ENCODE peak calls at places on chromosomes 7 and 10, in four cellular contexts. B is H1, G is K562, Y is HepG2. H is an unnamed sample.
A peak's percentile ranks its signal among the peaks of the same experiment; 100 is the strongest.

GRCh38 chr10:75402486-75403143 is 1.1 kb upstream of the ZNF503 start:
- DNase-seq in Y (no peak), G (no peak), B (no peak), H (no peak)

GRCh38 chr10:43395571-43396060 is 13.4 kb downstream of the HNRNPF start:
- DNase-seq in Y (no peak), G (no peak), B (no peak), H (no peak)

GRCh38 chr7:30029696-30030095 is 1.5 kb downstream of the PLEKHA8 start:
- DNase-seq in Y (no peak), G (no peak), B (no peak), H (no peak)

GRCh38 chr10:49025347-49025983 is 85.8 kb upstream of the LRRC18 start:
- DNase-seq in G (no peak), B (no peak), Y (no peak), H (no peak)

GRCh38 chr7:20787658-20788057 is 972 bp upstream of the SP8 start:
- DNase-seq in Y (no peak), B (no peak), G (no peak), H (no peak)

GRCh38 chr10:48897438-48897790 is 42.2 kb downstream of the LRRC18 start:
- DNase-seq in G (no peak), Y (no peak), B (no peak), H (no peak)

GRCh38 chr7:82263880-82264751 is 179.5 kb downstream of the CACNA2D1 start:
- DNase-seq in G (no peak), B (no peak), Y (no peak), H (no peak)

GRCh38 chr7:37604078-37604477 is 79.5 kb upstream of the GPR141 start:
- DNase-seq in G (no peak), B (no peak), Y (no peak), H (no peak)

GRCh38 chr10:6128591-6129383 is 40.0 kb downstream of the RBM17 start:
- DNase-seq in B (no peak), Y (no peak), G (no peak), H (no peak)

GRCh38 chr7:30921951-30922401 is 10.3 kb downstream of the AQP1 start:
- DNase-seq in B (peak; percentile 41), Y (no peak), G (no peak), H (no peak)

GRCh38 chr10:93542358-93542791 is 24.1 kb upstream of the FFAR4 start:
- DNase-seq in B (no peak), G (no peak), Y (no peak), H (no peak)

GRCh38 chr7:122528879-122529481 is 169.9 kb downstream of the RNF133 start:
- DNase-seq in B (no peak), Y (peak; percentile 21), G (peak; percentile 24), H (no peak)

GRCh38 chr7:105017263-105018051 is 3.5 kb downstream of the KMT2E start:
- DNase-seq in G (peak; percentile 25), B (no peak), Y (no peak), H (no peak)

GRCh38 chr10:81733547-81733946 is 141.4 kb upstream of the NRG3 start:
- DNase-seq in Y (no peak), G (no peak), B (no peak), H (no peak)

GRCh38 chr7:105097619-105098018 is 83.6 kb downstream of the KMT2E start:
- DNase-seq in Y (no peak), B (no peak), G (no peak), H (no peak)

GRCh38 chr10:33643042-33643441 is 308.6 kb upstream of the NRP1 start:
- DNase-seq in B (no peak), G (no peak), Y (no peak), H (no peak)

GRCh38 chr10:89215511-89215910 is 8.4 kb upstream of the CH25H start:
- DNase-seq in Y (no peak), G (no peak), B (no peak), H (no peak)

GRCh38 chr7:101972627-101973026 is 155.2 kb downstream of the CUX1 start:
- DNase-seq in B (no peak), Y (no peak), G (no peak), H (no peak)

GRCh38 chr10:55629792-55630490 is 731.1 kb downstream of the ZWINT start:
- DNase-seq in G (no peak), B (peak; percentile 50), Y (peak; percentile 6), H (no peak)

GRCh38 chr10:32957341-32958084 is 517 bp downstream of the ITGB1 start:
- DNase-seq in G (peak; percentile 50), B (peak; percentile 73), Y (no peak), H (no peak)

GRCh38 chr10:10295537-10295936 is 722.1 kb upstream of the CELF2 start:
- DNase-seq in G (no peak), B (no peak), Y (no peak), H (no peak)

GRCh38 chr7:71488308-71488707 is 356.4 kb downstream of the GALNT17 start:
- DNase-seq in Y (no peak), G (no peak), B (no peak), H (no peak)

GRCh38 chr7:44979481-44980392 is 922 bp upstream of the MYO1G start:
- DNase-seq in Y (no peak), G (no peak), B (peak; percentile 45), H (no peak)

GRCh38 chr10:60425392-60426110 is 35.9 kb upstream of the ANK3 start:
- DNase-seq in B (no peak), Y (no peak), G (no peak), H (no peak)

GRCh38 chr10:124646483-124647352 is 97.5 kb downstream of the FAM53B start:
- DNase-seq in B (no peak), Y (peak; percentile 43), G (peak; percentile 68), H (no peak)

GRCh38 chr7:34191766-34192550 is 286.6 kb downstream of the BMPER start:
- DNase-seq in G (no peak), B (no peak), Y (no peak), H (no peak)

GRCh38 chr7:101862280-101863220 is 45.1 kb downstream of the CUX1 start:
- DNase-seq in B (no peak), Y (peak; percentile 77), G (peak; percentile 79), H (no peak)

GRCh38 chr10:112949128-112949823 is 771 bp upstream of the TCF7L2 start:
- DNase-seq in B (no peak), G (peak; percentile 10), Y (peak; percentile 59), H (no peak)

GRCh38 chr10:102678842-102679289 is 34.6 kb downstream of the TRIM8 start:
- DNase-seq in Y (peak; percentile 76), G (peak; percentile 71), B (peak; percentile 93), H (no peak)

GRCh38 chr10:28897617-28898464 is 220.5 kb downstream of the BAMBI start:
- DNase-seq in B (no peak), Y (no peak), G (no peak), H (no peak)

GRCh38 chr7:4265056-4265455 is 417.0 kb upstream of the FOXK1 start:
- DNase-seq in B (peak; percentile 44), Y (no peak), G (no peak), H (no peak)

GRCh38 chr7:33904680-33905388 is 505 bp upstream of the BMPER start:
- DNase-seq in B (peak; percentile 72), G (no peak), Y (peak; percentile 3), H (no peak)

GRCh38 chr7:70696139-70696782 is 435.7 kb upstream of the GALNT17 start:
- DNase-seq in Y (no peak), G (no peak), B (no peak), H (no peak)

GRCh38 chr10:8581521-8582225 is 527.2 kb downstream of the GATA3 start:
- DNase-seq in G (no peak), B (no peak), Y (no peak), H (no peak)

GRCh38 chr7:18940577-18941134 is 176.8 kb downstream of the TWIST1 start:
- DNase-seq in B (no peak), G (no peak), Y (no peak), H (no peak)

GRCh38 chr7:94510582-94511456 is 1.2 kb downstream of the CASD1 start:
- DNase-seq in B (no peak), G (no peak), Y (peak; percentile 31), H (no peak)

GRCh38 chr7:123425246-123425645 is 109.1 kb downstream of the IQUB start:
- DNase-seq in Y (peak; percentile 33), B (no peak), G (no peak), H (no peak)

GRCh38 chr10:126977216-126977615 is 72.0 kb downstream of the DOCK1 start:
- DNase-seq in G (no peak), B (no peak), Y (no peak), H (no peak)

GRCh38 chr10:126975221-126975620 is 70.0 kb downstream of the DOCK1 start:
- DNase-seq in B (no peak), G (no peak), Y (no peak), H (no peak)

GRCh38 chr10:126979311-126979710 is 74.1 kb downstream of the DOCK1 start:
- DNase-seq in B (no peak), Y (no peak), G (no peak), H (no peak)
- TF ChIP-seq HDAC6 in B (no peak), Y (no peak), G (no peak), H (no peak)

DNA sequence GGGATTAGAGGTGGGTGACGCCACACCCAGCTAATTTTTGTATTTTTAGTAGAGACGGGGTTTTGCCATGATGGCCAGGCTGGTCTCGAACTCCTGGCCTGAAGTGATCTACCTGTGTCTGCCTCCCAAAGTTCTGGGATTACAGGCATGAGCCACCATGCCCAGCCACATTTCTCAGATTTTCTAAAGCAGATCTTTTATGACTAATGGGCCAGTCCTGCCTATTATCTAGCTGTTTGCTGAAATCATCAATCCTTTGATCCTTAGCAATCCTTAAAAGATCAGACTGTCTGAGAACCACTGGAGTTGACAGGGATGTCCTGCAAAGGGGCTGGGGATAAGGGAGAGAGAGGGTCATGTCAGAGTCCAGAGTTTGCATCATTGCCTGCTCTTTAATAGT is 21.2 kb upstream of the ABCA13 start:
- DNase-seq in B (no peak), Y (no peak), G (no peak), H (no peak)
- TF ChIP-seq HDAC6 in B (no peak), Y (no peak), G (no peak), H (no peak)

DNA sequence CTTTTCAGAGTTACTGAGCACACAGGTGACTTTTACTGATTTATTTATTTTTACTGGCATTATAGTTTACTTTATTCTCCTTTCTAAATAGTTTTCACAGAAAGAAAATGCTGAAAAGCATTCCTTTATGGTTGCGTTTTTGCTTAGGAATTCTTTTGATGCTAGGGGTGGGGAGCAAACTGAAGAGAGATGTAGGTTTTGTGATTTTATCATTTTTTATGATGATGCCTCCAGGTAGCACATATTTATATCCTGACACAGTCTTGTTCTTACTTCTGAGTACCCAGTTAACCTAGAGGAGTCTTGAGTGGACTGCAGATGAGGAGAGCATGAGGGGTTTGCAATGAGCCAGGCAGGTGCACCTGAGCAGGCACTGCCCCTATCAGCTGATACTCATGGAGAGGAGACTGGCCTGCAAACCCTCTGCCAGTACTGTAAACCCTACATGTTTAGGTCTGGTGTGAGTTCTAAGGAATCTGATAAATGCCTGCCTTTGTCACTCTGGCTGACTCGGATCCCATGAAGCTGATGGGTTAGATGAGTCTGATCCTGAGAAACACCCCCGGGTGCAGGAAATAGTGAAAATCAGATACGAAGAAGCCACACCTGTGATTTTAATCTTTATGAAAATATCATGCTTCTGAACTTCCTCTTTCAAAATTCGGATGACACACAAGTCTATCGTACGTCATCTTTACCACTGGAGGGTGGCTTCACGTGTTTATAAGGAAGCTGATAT is 302.8 kb downstream of the WDR37 start:
- DNase-seq in Y (no peak), B (no peak), G (no peak), H (no peak)
- TF ChIP-seq HDAC6 in Y (no peak), B (no peak), G (no peak), H (no peak)

GRCh38 chr7:1918881-1919525 is 248.9 kb downstream of the ELFN1 start:
- DNase-seq in G (no peak), Y (no peak), B (no peak), H (no peak)
- TF ChIP-seq HDAC6 in G (no peak), Y (no peak), B (no peak), H (no peak)

GRCh38 chr10:119377431-119377830 is 165.1 kb downstream of the RGS10 start:
- DNase-seq in B (no peak), Y (no peak), G (no peak), H (no peak)
- TF ChIP-seq HDAC6 in B (no peak), Y (no peak), G (no peak), H (no peak)